ENCODE peak calls at places on chromosomes 7 and 10, in five cellular contexts. F is transverse colon, N is pancreas, U is DND-41, Y is uterus. K is an unnamed sample.

GRCh38 chr7:133054167-133054840 is 27.6 kb downstream of the CHCHD3 start:
- DNase-seq in N (no peak), F (no peak), Y (no peak), U (no peak), K (no peak)

GRCh38 chr7:135800560-135800959 is 51.9 kb upstream of the FAM180A start:
- DNase-seq in F (no peak), Y (no peak), U (no peak), N (no peak), K (peak; percentile 38)

GRCh38 chr7:140673770-140674155 is 1.0 kb downstream of the ADCK2 start:
- DNase-seq in Y (no peak), N (peak; percentile 34), U (no peak), F (no peak), K (no peak)

GRCh38 chr7:99748846-99749579 is 14.0 kb upstream of the CYP3A7 start:
- DNase-seq in F (no peak), U (no peak), N (no peak), Y (no peak), K (no peak)

GRCh38 chr7:41328131-41328530 is 374.8 kb downstream of the INHBA start:
- DNase-seq in F (no peak), U (no peak), Y (no peak), N (no peak), K (no peak)

GRCh38 chr7:129781128-129781855 is 169.8 kb downstream of the NRF1 start:
- DNase-seq in Y (no peak), N (peak; percentile 29), U (no peak), F (no peak), K (no peak)

GRCh38 chr7:79452032-79452494 is 1.4 kb downstream of the MAGI2 start:
- DNase-seq in N (peak; percentile 31), F (peak; percentile 60), Y (peak; percentile 88), U (no peak), K (peak; percentile 91)

GRCh38 chr10:10394933-10395658 is 622.6 kb upstream of the CELF2 start:
- DNase-seq in N (no peak), Y (no peak), F (no peak), U (no peak), K (no peak)

GRCh38 chr10:7718685-7719084 is 15.6 kb downstream of the ITIH2 start:
- DNase-seq in N (no peak), Y (no peak), U (no peak), F (no peak), K (no peak)

GRCh38 chr7:75596727-75597614 is 104.9 kb downstream of the SPDYE5 start:
- DNase-seq in U (no peak), N (no peak), Y (no peak), F (no peak), K (no peak)

GRCh38 chr10:78190051-78190450 is 156.4 kb downstream of the RPS24 start:
- DNase-seq in F (no peak), U (no peak), N (no peak), Y (no peak), K (no peak)

GRCh38 chr10:111784936-111785465 is 398.6 kb downstream of the GPAM start:
- DNase-seq in F (no peak), U (no peak), N (no peak), Y (no peak), K (no peak)

GRCh38 chr7:130973637-130974036 is 239.6 kb upstream of the KLF14 start:
- DNase-seq in Y (no peak), U (no peak), F (no peak), N (no peak), K (no peak)

GRCh38 chr10:80457554-80458262 is 3.6 kb downstream of the TSPAN14 start:
- DNase-seq in F (no peak), Y (no peak), U (no peak), N (no peak), K (no peak)

GRCh38 chr10:98402513-98402912 is 12.5 kb downstream of the PYROXD2 start:
- DNase-seq in U (no peak), F (no peak), N (no peak), Y (no peak), K (peak; percentile 56)

GRCh38 chr10:6401562-6402348 is 178.3 kb downstream of the PRKCQ start:
- DNase-seq in F (peak; percentile 73), Y (peak; percentile 77), N (peak; percentile 83), U (peak; percentile 66), K (peak; percentile 94)

GRCh38 chr10:69312537-69312936 is 34.2 kb downstream of the HK1 start:
- DNase-seq in N (no peak), Y (no peak), F (no peak), U (no peak), K (no peak)

GRCh38 chr10:120400601-120401000 is 56.4 kb upstream of the PLPP4 start:
- DNase-seq in N (no peak), Y (no peak), U (no peak), F (no peak), K (no peak)

GRCh38 chr10:73899401-73899780 is 11.5 kb upstream of the PLAU start:
- DNase-seq in Y (no peak), F (no peak), N (peak; percentile 59), U (no peak), K (peak; percentile 75)

GRCh38 chr7:107951896-107952295 is 51.1 kb downstream of the LAMB1 start:
- DNase-seq in N (peak; percentile 43), F (no peak), U (no peak), Y (no peak), K (no peak)

GRCh38 chr7:4823442-4824119 is 38.2 kb downstream of the PAPOLB start:
- DNase-seq in Y (no peak), U (no peak), F (no peak), N (no peak), K (no peak)

GRCh38 chr10:22534849-22535604 is 179.4 kb downstream of the PIP4K2A start:
- DNase-seq in N (no peak), U (no peak), Y (no peak), F (no peak), K (no peak)

GRCh38 chr10:125411724-125412123 is 251.4 kb upstream of the CTBP2 start:
- DNase-seq in F (no peak), N (no peak), Y (no peak), U (no peak), K (no peak)

GRCh38 chr7:143048827-143049226 is 3.3 kb upstream of the OR6V1 start:
- DNase-seq in N (no peak), U (no peak), Y (no peak), F (no peak), K (no peak)

GRCh38 chr7:157682946-157683239 is 346.1 kb downstream of the DNAJB6 start:
- DNase-seq in Y (no peak), N (no peak), F (no peak), U (no peak), K (no peak)

GRCh38 chr7:122736183-122736582 is 33.5 kb upstream of the RNF148 start:
- DNase-seq in F (no peak), Y (no peak), N (no peak), U (no peak), K (no peak)

GRCh38 chr10:132643709-132644543 is 106.3 kb downstream of the INPP5A start:
- DNase-seq in Y (peak; percentile 12), N (no peak), F (no peak), U (no peak), K (no peak)

GRCh38 chr7:122161628-122162027 is 17.6 kb upstream of the AASS start:
- DNase-seq in U (no peak), N (no peak), Y (no peak), F (no peak), K (no peak)

GRCh38 chr10:73859441-73860049 is 14.8 kb downstream of the CAMK2G start:
- DNase-seq in N (no peak), U (no peak), F (peak; percentile 34), Y (no peak), K (no peak)

GRCh38 chr7:93920496-93921189 is 892 bp upstream of the GNG11 start:
- DNase-seq in U (no peak), Y (no peak), F (no peak), N (no peak), K (no peak)

GRCh38 chr10:85623758-85624157 is 742.8 kb downstream of the GRID1 start:
- DNase-seq in U (peak; percentile 30), F (no peak), Y (no peak), N (no peak), K (no peak)

GRCh38 chr7:21912931-21913780 is 32.5 kb downstream of the CDCA7L start:
- DNase-seq in Y (no peak), U (no peak), N (no peak), F (no peak), K (no peak)

GRCh38 chr10:34526758-34527730 is 288.1 kb downstream of the PARD3 start:
- DNase-seq in F (no peak), Y (no peak), N (no peak), U (no peak), K (no peak)

GRCh38 chr7:101913876-101914275 is 96.5 kb downstream of the CUX1 start:
- DNase-seq in U (no peak), F (no peak), N (no peak), Y (no peak), K (peak; percentile 87)

GRCh38 chr7:101913247-101913721 is 95.9 kb downstream of the CUX1 start:
- DNase-seq in U (no peak), Y (peak; percentile 57), F (no peak), N (no peak), K (no peak)

GRCh38 chr7:101916041-101916800 is 98.8 kb downstream of the CUX1 start:
- DNase-seq in Y (no peak), N (no peak), U (no peak), F (no peak), K (no peak)

GRCh38 chr7:101916876-101917275 is 99.5 kb downstream of the CUX1 start:
- DNase-seq in Y (no peak), F (no peak), U (no peak), N (no peak), K (no peak)

DNA sequence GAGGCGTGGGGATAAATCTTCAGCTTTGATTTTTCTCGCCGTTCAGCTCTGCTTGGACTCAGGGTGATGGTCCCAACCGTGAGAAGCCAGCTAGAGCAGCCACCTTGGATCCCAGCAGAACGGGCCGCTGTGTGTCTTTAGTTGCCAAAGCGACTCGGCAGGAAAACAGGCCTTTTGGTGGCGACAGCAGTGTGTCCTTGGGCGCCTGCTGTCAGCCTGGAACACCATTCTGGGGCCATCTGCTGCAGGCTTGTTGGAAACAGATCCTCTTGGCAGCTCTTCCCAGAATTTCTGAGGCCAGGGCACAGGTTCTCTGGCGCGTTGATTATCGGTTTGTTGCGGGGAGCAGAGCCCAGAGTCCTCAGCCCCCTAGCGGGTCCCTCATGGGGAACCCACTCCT is 97.6 kb downstream of the CUX1 start:
- DNase-seq in F (no peak), N (no peak), U (no peak), Y (no peak), K (no peak)
- H3K27ac ChIP-seq in F (peak overlapping the region; percentile 90), N (no peak overlapping the region), U (peak overlapping the region; percentile 18), Y (peak overlapping the region; percentile 91), K (no peak overlapping the region)

DNA sequence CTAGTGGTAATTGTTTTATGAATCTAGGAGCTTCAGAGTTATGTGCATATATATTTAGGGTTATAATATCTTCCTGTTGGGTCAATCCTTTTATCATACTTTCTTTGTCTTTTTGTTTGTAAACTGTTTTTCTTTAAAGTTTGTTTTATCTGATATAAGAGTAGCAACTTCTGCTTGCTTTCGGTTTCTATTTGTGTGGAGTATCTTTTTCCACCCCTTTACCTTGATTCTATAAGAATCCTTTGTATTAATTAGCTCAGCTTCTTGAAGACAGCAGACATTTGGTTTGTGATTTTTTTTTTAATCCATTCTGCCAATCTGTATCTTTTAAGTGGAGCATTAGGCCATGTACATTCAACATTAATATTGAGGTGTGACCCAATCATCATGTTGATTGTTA is 9.3 kb downstream of the CASP7 start:
- DNase-seq in N (no peak), U (no peak), Y (no peak), F (no peak), K (no peak)
- H3K9me3 ChIP-seq in N (no peaks in the 10 kb centered on the region), U (peaks cover 41% of the 10 kb centered on the region), Y (no peaks in the 10 kb centered on the region), F (peaks cover 15% of the 10 kb centered on the region), K (no peaks in the 10 kb centered on the region)

GRCh38 chr7:97971120-97971989 is 18.6 kb downstream of the OCM2 start:
- DNase-seq in N (peak; percentile 53), U (no peak), F (peak; percentile 16), Y (no peak), K (peak; percentile 25)
- H3K27ac ChIP-seq in N (peak overlapping the region; percentile 89), U (peak overlapping the region; percentile 81), F (peak overlapping the region; percentile 79), Y (no peak overlapping the region), K (peak overlapping the region; percentile 57)

GRCh38 chr7:57367171-57367570 is 82.8 kb upstream of the ZNF716 start:
- DNase-seq in N (no peak), U (no peak), Y (no peak), F (no peak), K (no peak)
- H3K9me3 ChIP-seq in N (no peaks in the 10 kb centered on the region), U (peaks cover 9% of the 10 kb centered on the region), Y (no peaks in the 10 kb centered on the region), F (no peaks in the 10 kb centered on the region), K (peaks cover 4% of the 10 kb centered on the region)

K was measured in cardiac muscle cell.